ENCODE peak calls at places on chromosomes 5 and 9, in eight cellular contexts. J, L, Q, H, S, Z, R and Y are unnamed samples.
A peak's percentile ranks its signal among the peaks of the same experiment; 100 is the strongest.

GRCh38 chr9:98356953-98357352 is 101.5 kb upstream of the TBC1D2 start:
- DNase-seq in J (no peak), L (no peak), Q (peak; percentile 50), H (no peak), S (no peak), Z (peak; percentile 89), R (no peak), Y (no peak)

GRCh38 chr9:114000063-114000454 is 78.0 kb downstream of the AMBP start:
- DNase-seq in J (no peak), L (no peak), Q (no peak), H (no peak), S (no peak), Z (no peak), R (no peak), Y (no peak)

GRCh38 chr9:10130061-10130675 is 482.6 kb downstream of the PTPRD start:
- DNase-seq in J (no peak), L (peak; percentile 69), Q (peak; percentile 2), H (no peak), S (no peak), Z (peak; percentile 21), R (no peak), Y (no peak)

GRCh38 chr9:1051286-1052118 is 1.3 kb downstream of the DMRT2 start:
- DNase-seq in J (no peak), L (peak; percentile 25), Q (peak; percentile 50), H (peak; percentile 66), S (no peak), Z (peak; percentile 18), R (no peak), Y (no peak)

GRCh38 chr5:45694255-45694834 is 1.8 kb downstream of the HCN1 start:
- DNase-seq in J (no peak), L (no peak), Q (peak; percentile 31), H (no peak), S (no peak), Z (peak; percentile 2), R (no peak), Y (no peak)

GRCh38 chr9:133051966-133052539 is 9.7 kb upstream of the CEL start:
- DNase-seq in J (no peak), L (no peak), Q (no peak), H (no peak), S (no peak), Z (no peak), R (no peak), Y (no peak)

GRCh38 chr5:34717426-34718327 is 61.5 kb downstream of the RAI14 start:
- DNase-seq in J (no peak), L (peak; percentile 98), Q (peak; percentile 97), H (no peak), S (peak; percentile 67), Z (peak; percentile 97), R (no peak), Y (no peak)

GRCh38 chr5:165627548-165628170 is 2122.2 kb downstream of the MAT2B start:
- DNase-seq in J (no peak), L (no peak), Q (no peak), H (no peak), S (no peak), Z (no peak), R (no peak), Y (no peak)

GRCh38 chr5:10556331-10556807 is 7.5 kb upstream of the ANKRD33B start:
- DNase-seq in J (no peak), L (peak; percentile 73), Q (peak; percentile 87), H (no peak), S (peak; percentile 75), Z (peak; percentile 88), R (no peak), Y (no peak)

GRCh38 chr5:177134653-177135225 is 1.2 kb downstream of the NSD1 start:
- DNase-seq in J (no peak), L (no peak), Q (peak; percentile 36), H (no peak), S (no peak), Z (no peak), R (no peak), Y (no peak)

GRCh38 chr9:134433101-134433500 is 106.8 kb downstream of the RXRA start:
- DNase-seq in J (no peak), L (no peak), Q (peak; percentile 83), H (no peak), S (peak; percentile 73), Z (peak; percentile 34), R (no peak), Y (no peak)

GRCh38 chr5:117102591-117102990 is 528.0 kb upstream of the SEMA6A start:
- DNase-seq in J (no peak), L (no peak), Q (no peak), H (no peak), S (no peak), Z (no peak), R (no peak), Y (no peak)

GRCh38 chr5:116571568-116572321 is 2.9 kb downstream of the SEMA6A start:
- DNase-seq in J (no peak), L (no peak), Q (no peak), H (no peak), S (no peak), Z (no peak), R (no peak), Y (no peak)

GRCh38 chr5:176201811-176202210 is 36.4 kb upstream of the SIMC1 start:
- DNase-seq in J (no peak), L (no peak), Q (no peak), H (no peak), S (no peak), Z (no peak), R (no peak), Y (no peak)

GRCh38 chr5:65721050-65721774 is 697 bp downstream of the SGTB start:
- DNase-seq in J (no peak), L (peak; percentile 56), Q (peak; percentile 83), H (peak; percentile 53), S (peak; percentile 81), Z (peak; percentile 81), R (peak; percentile 51), Y (no peak)

GRCh38 chr5:127826011-127826410 is 122.8 kb downstream of the CCDC192 start:
- DNase-seq in J (no peak), L (no peak), Q (peak; percentile 54), H (no peak), S (no peak), Z (peak; percentile 64), R (no peak), Y (no peak)

GRCh38 chr9:27564031-27564430 is 9.2 kb downstream of the C9orf72 start:
- DNase-seq in J (no peak), L (no peak), Q (no peak), H (no peak), S (no peak), Z (no peak), R (no peak), Y (no peak)

GRCh38 chr5:104344809-104345512 is 782.4 kb upstream of the NUDT12 start:
- DNase-seq in J (no peak), L (peak; percentile 34), Q (peak; percentile 3), H (no peak), S (no peak), Z (peak; percentile 41), R (peak; percentile 42), Y (no peak)

GRCh38 chr5:154779105-154779504 is 23.9 kb downstream of the LARP1 start:
- DNase-seq in J (no peak), L (peak; percentile 73), Q (peak; percentile 95), H (no peak), S (peak; percentile 75), Z (peak; percentile 95), R (no peak), Y (no peak)

GRCh38 chr9:118643118-118643517 is 726.1 kb downstream of the BRINP1 start:
- DNase-seq in J (no peak), L (peak; percentile 85), Q (peak; percentile 47), H (peak; percentile 34), S (peak; percentile 3), Z (no peak), R (no peak), Y (no peak)

GRCh38 chr9:128141604-128142003 is 7.6 kb upstream of the LCN2 start:
- DNase-seq in J (no peak), L (no peak), Q (no peak), H (no peak), S (no peak), Z (no peak), R (no peak), Y (no peak)

GRCh38 chr9:137318976-137319375 is 16.9 kb upstream of the NRARP start:
- DNase-seq in J (no peak), L (no peak), Q (no peak), H (peak; percentile 50), S (peak; percentile 87), Z (peak; percentile 39), R (peak; percentile 83), Y (no peak)

GRCh38 chr5:123537256-123537655 is 25.3 kb downstream of the CSNK1G3 start:
- DNase-seq in J (no peak), L (no peak), Q (no peak), H (no peak), S (no peak), Z (no peak), R (no peak), Y (no peak)

GRCh38 chr5:55159763-55160492 is at the start of gene GPX8:
- DNase-seq in J (no peak), L (peak; percentile 90), Q (peak; percentile 95), H (no peak), S (peak; percentile 65), Z (peak; percentile 91), R (peak; percentile 57), Y (no peak)

GRCh38 chr5:93721511-93721910 is 19.9 kb downstream of the POU5F2 start:
- DNase-seq in J (no peak), L (no peak), Q (no peak), H (no peak), S (no peak), Z (no peak), R (no peak), Y (no peak)

GRCh38 chr9:111961011-111961410 is 64.4 kb downstream of the UGCG start:
- DNase-seq in J (no peak), L (no peak), Q (peak; percentile 43), H (no peak), S (no peak), Z (peak; percentile 81), R (no peak), Y (no peak)

GRCh38 chr9:97559111-97559514 is 57.6 kb downstream of the TMOD1 start:
- DNase-seq in J (no peak), L (no peak), Q (peak; percentile 6), H (no peak), S (no peak), Z (no peak), R (no peak), Y (no peak)

GRCh38 chr5:14464661-14465060 is 116.9 kb upstream of the OTULINL start:
- DNase-seq in J (no peak), L (no peak), Q (no peak), H (no peak), S (no peak), Z (no peak), R (no peak), Y (no peak)

GRCh38 chr5:107705390-107706014 is 34.8 kb upstream of the EFNA5 start:
- DNase-seq in J (no peak), L (peak; percentile 49), Q (peak; percentile 82), H (no peak), S (peak; percentile 16), Z (peak; percentile 75), R (no peak), Y (no peak)

GRCh38 chr5:36152324-36153298 is 700 bp downstream of the SKP2 start:
- DNase-seq in J (no peak), L (peak; percentile 14), Q (peak; percentile 48), H (no peak), S (peak; percentile 14), Z (peak; percentile 28), R (no peak), Y (no peak)

GRCh38 chr5:25993701-25994100 is 1044.7 kb downstream of the CDH9 start:
- DNase-seq in J (no peak), L (no peak), Q (no peak), H (no peak), S (no peak), Z (no peak), R (no peak), Y (no peak)